ENCODE peak calls at places on chromosome 2, in nine cellular contexts. W is EL; Y is effector memory CD8-positive, alpha-beta T cell; I is activated T-cell treated with anti-CD3 and anti-CD28 coated beads for 1 hour; N is CMK; Z is activated CD4-positive, alpha-beta T cell treated with anti-CD3 and anti-CD28 coated beads, Interleukin-2, amount 50 U/mL, for 4 hours; V is occipital lobe; H is GM12891; D is upper lobe of right lung. F is an unnamed sample.

GRCh38 chr2:10328667-10329583 is 26.2 kb downstream of the HPCAL1 start:
- DNase-seq in W (no peak), Y (no peak), I (no peak), N (no peak), Z (no peak), V (no peak), H (no peak), D (no peak), F (no peak)

GRCh38 chr2:12074126-12074883 is 327.9 kb downstream of the LPIN1 start:
- DNase-seq in W (no peak), Y (no peak), I (no peak), N (peak), Z (no peak), V (no peak), H (no peak), D (no peak), F (no peak)

GRCh38 chr2:9313443-9313842 is 106.8 kb downstream of the ASAP2 start:
- DNase-seq in W (no peak), Y (no peak), I (no peak), N (no peak), Z (no peak), V (no peak), H (no peak), D (no peak), F (peak)

GRCh38 chr2:148930046-148930775 is 55.2 kb downstream of the KIF5C start:
- DNase-seq in W (no peak), Y (no peak), I (no peak), N (no peak), Z (no peak), V (no peak), H (no peak), D (no peak), F (no peak)

GRCh38 chr2:191627518-191627917 is 50.4 kb upstream of the NABP1 start:
- DNase-seq in W (no peak), Y (no peak), I (no peak), N (no peak), Z (no peak), V (no peak), H (no peak), D (no peak), F (no peak)

GRCh38 chr2:101036562-101036961 is 34.5 kb downstream of the RPL31 start:
- DNase-seq in W (peak), Y (no peak), I (no peak), N (no peak), Z (no peak), V (no peak), H (peak), D (no peak), F (peak)

GRCh38 chr2:170817999-170818293 is 1.3 kb downstream of the GAD1 start:
- DNase-seq in W (no peak), Y (no peak), I (no peak), N (no peak), Z (no peak), V (no peak), H (no peak), D (no peak), F (no peak)

GRCh38 chr2:142307716-142308115 is 176.9 kb upstream of the LRP1B start:
- DNase-seq in W (no peak), Y (no peak), I (no peak), N (no peak), Z (no peak), V (no peak), H (no peak), D (no peak), F (no peak)

GRCh38 chr2:24754985-24755690 is 38.1 kb downstream of the PTRHD1 start:
- DNase-seq in W (no peak), Y (no peak), I (no peak), N (no peak), Z (no peak), V (no peak), H (no peak), D (no peak), F (no peak)

GRCh38 chr2:100819365-100820345 is at the start of gene NPAS2:
- DNase-seq in W (peak), Y (no peak), I (peak), N (no peak), Z (peak), V (no peak), H (no peak), D (peak), F (peak)

GRCh38 chr2:2014251-2014761 is 270.0 kb upstream of the PXDN start:
- DNase-seq in W (peak), Y (no peak), I (no peak), N (no peak), Z (no peak), V (peak), H (no peak), D (no peak), F (peak)

GRCh38 chr2:213545964-213546363 is 261.7 kb downstream of the SPAG16 start:
- DNase-seq in W (no peak), Y (no peak), I (no peak), N (no peak), Z (no peak), V (no peak), H (no peak), D (no peak), F (no peak)

GRCh38 chr2:163601377-163601776 is 134.4 kb downstream of the FIGN start:
- DNase-seq in W (peak), Y (no peak), I (no peak), N (no peak), Z (no peak), V (no peak), H (no peak), D (no peak), F (peak)

GRCh38 chr2:106876699-106877098 is 9.3 kb downstream of the ST6GAL2 start:
- DNase-seq in W (no peak), Y (no peak), I (no peak), N (no peak), Z (no peak), V (no peak), H (no peak), D (no peak), F (no peak)

GRCh38 chr2:240306185-240306584 is 129.3 kb upstream of the GPC1 start:
- DNase-seq in W (no peak), Y (no peak), I (no peak), N (no peak), Z (no peak), V (no peak), H (no peak), D (no peak), F (no peak)

GRCh38 chr2:190149942-190150341 is 87.4 kb upstream of the MSTN start:
- DNase-seq in W (no peak), Y (no peak), I (no peak), N (no peak), Z (no peak), V (no peak), H (no peak), D (no peak), F (no peak)

GRCh38 chr2:239061824-239062560 is 214.1 kb downstream of the TWIST2 start:
- DNase-seq in W (no peak), Y (no peak), I (no peak), N (peak), Z (no peak), V (no peak), H (no peak), D (no peak), F (no peak)

GRCh38 chr2:28951910-28952805 is 28.9 kb upstream of the TOGARAM2 start:
- DNase-seq in W (no peak), Y (no peak), I (no peak), N (no peak), Z (no peak), V (no peak), H (no peak), D (no peak), F (peak)

GRCh38 chr2:27051902-27052645 is 606 bp downstream of the AGBL5 start:
- DNase-seq in W (no peak), Y (no peak), I (no peak), N (no peak), Z (no peak), V (no peak), H (no peak), D (peak), F (no peak)

GRCh38 chr2:174716785-174717184 is 47.5 kb downstream of the CHRNA1 start:
- DNase-seq in W (no peak), Y (peak), I (no peak), N (no peak), Z (no peak), V (no peak), H (no peak), D (no peak), F (no peak)

GRCh38 chr2:10196275-10196892 is 73.8 kb downstream of the RRM2 start:
- DNase-seq in W (no peak), Y (no peak), I (no peak), N (no peak), Z (no peak), V (no peak), H (no peak), D (no peak), F (no peak)

GRCh38 chr2:135587958-135588357 is 56.7 kb downstream of the R3HDM1 start:
- DNase-seq in W (no peak), Y (no peak), I (no peak), N (no peak), Z (no peak), V (no peak), H (no peak), D (no peak), F (no peak)

GRCh38 chr2:4518596-4518995 is 815.2 kb downstream of the DCDC2C start:
- DNase-seq in W (no peak), Y (no peak), I (no peak), N (no peak), Z (no peak), V (no peak), H (no peak), D (no peak), F (no peak)

GRCh38 chr2:46815121-46815802 is 100.3 kb downstream of the MCFD2 start:
- DNase-seq in W (no peak), Y (no peak), I (no peak), N (peak), Z (no peak), V (no peak), H (no peak), D (no peak), F (no peak)

GRCh38 chr2:15954761-15955160 is 14.4 kb downstream of the MYCN start:
- DNase-seq in W (no peak), Y (no peak), I (no peak), N (no peak), Z (no peak), V (no peak), H (no peak), D (no peak), F (no peak)

GRCh38 chr2:77807531-77808215 is 285.5 kb upstream of the LRRTM4 start:
- DNase-seq in W (no peak), Y (no peak), I (no peak), N (no peak), Z (no peak), V (no peak), H (no peak), D (no peak), F (peak)

GRCh38 chr2:126788652-126789051 is 110.0 kb upstream of the TEX51 start:
- DNase-seq in W (no peak), Y (no peak), I (no peak), N (no peak), Z (no peak), V (no peak), H (no peak), D (peak), F (no peak)

GRCh38 chr2:12451726-12452125 is 265.0 kb upstream of the TRIB2 start:
- DNase-seq in W (no peak), Y (no peak), I (no peak), N (no peak), Z (no peak), V (no peak), H (no peak), D (no peak), F (peak)

GRCh38 chr2:147910990-147911473 is 66.2 kb downstream of the ACVR2A start:
- DNase-seq in W (peak), Y (peak), I (no peak), N (no peak), Z (peak), V (peak), H (no peak), D (no peak), F (peak)

GRCh38 chr2:229416116-229416694 is 145.1 kb upstream of the PID1 start:
- DNase-seq in W (peak), Y (no peak), I (no peak), N (no peak), Z (no peak), V (peak), H (no peak), D (peak), F (peak)

GRCh38 chr2:221429741-221430491 is 142.2 kb downstream of the EPHA4 start:
- DNase-seq in W (peak), Y (no peak), I (no peak), N (no peak), Z (no peak), V (no peak), H (no peak), D (no peak), F (peak)

GRCh38 chr2:1484131-1484884 is 71.0 kb downstream of the TPO start:
- DNase-seq in W (no peak), Y (no peak), I (no peak), N (no peak), Z (no peak), V (no peak), H (no peak), D (peak), F (no peak)

GRCh38 chr2:199760574-199760973 is 90.4 kb downstream of the FTCDNL1 start:
- DNase-seq in W (no peak), Y (no peak), I (no peak), N (no peak), Z (no peak), V (no peak), H (no peak), D (no peak), F (no peak)

F was measured in iris pigment epithelial cell.